ENCODE peak calls at places on chromosomes 16 and 17, in eight cellular contexts. Z is Caki2, D is hepatic stellate cell, A is hippocampal formation, Y is GM12865, V is HT1080, S is T-cell, E is Daoy. P is an unnamed sample.
A peak's percentile ranks its signal among the peaks of the same experiment; 100 is the strongest.

GRCh38 chr16:48123104-48123788 is 32.5 kb downstream of the ABCC12 start:
- DNase-seq in E (peak; percentile 97), S (no peak), V (peak; percentile 99), D (peak; percentile 96), Y (peak; percentile 64), Z (peak; percentile 77), A (no peak), P (no peak)

GRCh38 chr17:35368086-35368824 is 5.2 kb downstream of the SLFN11 start:
- DNase-seq in E (no peak), S (no peak), A (peak; percentile 10), Z (no peak), D (no peak), Y (peak; percentile 87), V (no peak), P (peak; percentile 43)

GRCh38 chr17:36004604-36005003 is 3.3 kb upstream of the CCL15 start:
- DNase-seq in S (no peak), Y (no peak), D (no peak), E (no peak), Z (no peak), A (no peak), V (no peak), P (no peak)

GRCh38 chr17:44314869-44315661 is 6.7 kb downstream of the RUNDC3A start:
- DNase-seq in Z (peak; percentile 50), E (peak; percentile 44), Y (peak; percentile 57), D (peak; percentile 69), A (no peak), S (no peak), V (no peak), P (no peak)

GRCh38 chr16:87924041-87924851 is 12.1 kb downstream of the CA5A start:
- DNase-seq in Y (peak; percentile 65), V (no peak), S (no peak), D (no peak), E (no peak), A (no peak), Z (peak; percentile 92), P (no peak)

GRCh38 chr17:69724236-69724635 is 309.7 kb downstream of the MAP2K6 start:
- DNase-seq in Z (no peak), E (no peak), Y (no peak), D (no peak), S (no peak), A (no peak), V (no peak), P (no peak)

GRCh38 chr16:66603537-66604375 is 748 bp upstream of the CMTM3 start:
- DNase-seq in V (peak; percentile 41), D (peak; percentile 69), A (peak; percentile 35), S (peak; percentile 77), E (peak; percentile 62), Z (peak; percentile 78), Y (peak; percentile 69), P (no peak)

GRCh38 chr16:3642397-3643094 is 11.9 kb upstream of the DNASE1 start:
- DNase-seq in E (peak; percentile 37), Y (no peak), D (peak; percentile 80), V (no peak), A (no peak), Z (peak; percentile 40), S (no peak), P (no peak)

GRCh38 chr17:59007995-59008394 is 98.7 kb downstream of the TRIM37 start:
- DNase-seq in V (no peak), D (no peak), S (no peak), Y (no peak), A (no peak), E (no peak), Z (no peak), P (no peak)